ENCODE peak calls at places on chromosome 9, in eight cellular contexts. W, H, E, C, M, L, P and Q are unnamed samples.

GRCh38 chr9:79694208-79694607 is 122.4 kb downstream of the TLE4 start:
- DNase-seq in W (no peak), H (no peak), E (no peak), C (no peak), M (no peak), L (no peak), P (no peak), Q (no peak)

GRCh38 chr9:124410321-124410913 is 4.8 kb downstream of the PSMB7 start:
- DNase-seq in W (no peak), H (no peak), E (no peak), C (no peak), M (no peak), L (no peak), P (no peak), Q (no peak)

GRCh38 chr9:33765411-33765810 is 29.9 kb upstream of the PRSS3 start:
- DNase-seq in W (no peak), H (no peak), E (no peak), C (no peak), M (peak; percentile 36), L (no peak), P (peak; percentile 75), Q (no peak)

GRCh38 chr9:19239955-19240354 is 9.5 kb downstream of the DENND4C start:
- DNase-seq in W (no peak), H (no peak), E (no peak), C (no peak), M (peak; percentile 67), L (no peak), P (no peak), Q (no peak)

GRCh38 chr9:19682416-19682815 is 106.4 kb downstream of the SLC24A2 start:
- DNase-seq in W (no peak), H (no peak), E (no peak), C (no peak), M (no peak), L (no peak), P (no peak), Q (no peak)

GRCh38 chr9:396397-396796 is 181.7 kb downstream of the DOCK8 start:
- DNase-seq in W (no peak), H (no peak), E (no peak), C (no peak), M (no peak), L (no peak), P (no peak), Q (no peak)

GRCh38 chr9:75149841-75150241 is 61.5 kb downstream of the OSTF1 start:
- DNase-seq in W (no peak), H (no peak), E (no peak), C (no peak), M (peak; percentile 56), L (no peak), P (no peak), Q (no peak)

GRCh38 chr9:134922066-134922931 is 4.6 kb upstream of the FCN1 start:
- DNase-seq in W (no peak), H (peak; percentile 25), E (peak; percentile 85), C (peak; percentile 12), M (peak; percentile 94), L (no peak), P (no peak), Q (no peak)

GRCh38 chr9:69130456-69131441 is 43.3 kb upstream of the TJP2 start:
- DNase-seq in W (no peak), H (no peak), E (no peak), C (no peak), M (no peak), L (no peak), P (no peak), Q (no peak)

GRCh38 chr9:110214553-110214952 is 6.6 kb upstream of the C9orf152 start:
- DNase-seq in W (no peak), H (no peak), E (no peak), C (no peak), M (no peak), L (peak; percentile 23), P (no peak), Q (no peak)

GRCh38 chr9:13939129-13939528 is 374.8 kb downstream of the NFIB start:
- DNase-seq in W (peak; percentile 15), H (no peak), E (no peak), C (no peak), M (peak; percentile 19), L (no peak), P (no peak), Q (no peak)

GRCh38 chr9:124457079-124457886 is 7.0 kb downstream of the ADGRD2 start:
- DNase-seq in W (no peak), H (no peak), E (no peak), C (no peak), M (no peak), L (no peak), P (no peak), Q (no peak)

GRCh38 chr9:5838884-5839571 is 6.1 kb upstream of the ERMP1 start:
- DNase-seq in W (peak; percentile 40), H (no peak), E (no peak), C (no peak), M (peak; percentile 79), L (peak; percentile 71), P (peak; percentile 95), Q (no peak)

GRCh38 chr9:68793605-68794343 is 88.7 kb downstream of the PIP5K1B start:
- DNase-seq in W (no peak), H (no peak), E (no peak), C (no peak), M (no peak), L (no peak), P (no peak), Q (no peak)

GRCh38 chr9:88678008-88678407 is 143.0 kb downstream of the NXNL2 start:
- DNase-seq in W (no peak), H (no peak), E (no peak), C (no peak), M (no peak), L (no peak), P (no peak), Q (no peak)

GRCh38 chr9:132232522-132232921 is 70.7 kb downstream of the NTNG2 start:
- DNase-seq in W (no peak), H (no peak), E (no peak), C (no peak), M (no peak), L (no peak), P (no peak), Q (no peak)

GRCh38 chr9:132233138-132233537 is 71.3 kb downstream of the NTNG2 start:
- DNase-seq in W (no peak), H (no peak), E (no peak), C (no peak), M (no peak), L (no peak), P (no peak), Q (no peak)

GRCh38 chr9:132234501-132235045 is 72.7 kb downstream of the NTNG2 start:
- DNase-seq in W (no peak), H (no peak), E (no peak), C (no peak), M (no peak), L (no peak), P (no peak), Q (no peak)

GRCh38 chr9:132228062-132228461 is 66.2 kb downstream of the NTNG2 start:
- DNase-seq in W (no peak), H (no peak), E (no peak), C (no peak), M (no peak), L (no peak), P (no peak), Q (no peak)

GRCh38 chr9:132231019-132231701 is 69.3 kb downstream of the NTNG2 start:
- DNase-seq in W (no peak), H (no peak), E (no peak), C (no peak), M (no peak), L (no peak), P (no peak), Q (no peak)
- TF ChIP-seq POLR2A in W (no peak), H (no peak), E (no peak), C (no peak), M (no peak), L (no peak), P (no peak), Q (no peak)

GRCh38 chr9:127968046-127968445 is 12.7 kb downstream of the EEIG1 start:
- DNase-seq in W (peak; percentile 58), H (no peak), E (no peak), C (no peak), M (peak; percentile 36), L (peak; percentile 84), P (peak; percentile 82), Q (no peak)

GRCh38 chr9:127968717-127969383 is 11.9 kb downstream of the EEIG1 start:
- DNase-seq in W (peak; percentile 79), H (peak; percentile 87), E (no peak), C (peak; percentile 71), M (no peak), L (peak; percentile 65), P (peak; percentile 75), Q (peak; percentile 82)

GRCh38 chr9:127972316-127972871 is 8.4 kb downstream of the EEIG1 start:
- DNase-seq in W (peak; percentile 48), H (peak; percentile 84), E (no peak), C (no peak), M (no peak), L (no peak), P (no peak), Q (peak; percentile 52)

GRCh38 chr9:127971357-127972315 is 9.2 kb downstream of the EEIG1 start:
- DNase-seq in W (no peak), H (no peak), E (no peak), C (no peak), M (peak; percentile 25), L (no peak), P (no peak), Q (no peak)

GRCh38 chr9:127970401-127971313 is 10.1 kb downstream of the EEIG1 start:
- DNase-seq in W (no peak), H (no peak), E (no peak), C (no peak), M (no peak), L (peak; percentile 57), P (no peak), Q (peak; percentile 24)
- H3K4me3 ChIP-seq in W (no peak overlapping the region), H (no peak overlapping the region), E (no peak overlapping the region), C (no peak overlapping the region), M (no peak overlapping the region), L (no peak overlapping the region), P (no peak overlapping the region), Q (no peak overlapping the region)

GRCh38 chr9:108933641-108934322 is at the start of gene ELP1:
- DNase-seq in W (peak; percentile 92), H (peak; percentile 95), E (peak; percentile 98), C (peak; percentile 90), M (peak; percentile 96), L (peak; percentile 95), P (peak; percentile 93), Q (peak; percentile 96)
- TF ChIP-seq POLR2A in W (peak; percentile 72), H (no peak), E (no peak), C (no peak), M (peak; percentile 25), L (peak; percentile 66), P (peak; percentile 74), Q (no peak)

GRCh38 chr9:133144887-133145466 is 18.7 kb downstream of the GBGT1 start:
- DNase-seq in W (no peak), H (no peak), E (no peak), C (no peak), M (no peak), L (peak; percentile 20), P (no peak), Q (no peak)

GRCh38 chr9:133141833-133142594 is 21.0 kb upstream of the RALGDS start:
- DNase-seq in W (peak; percentile 73), H (no peak), E (peak; percentile 94), C (no peak), M (no peak), L (peak; percentile 61), P (no peak), Q (peak; percentile 59)

GRCh38 chr9:133142657-133143592 is 20.8 kb downstream of the GBGT1 start:
- DNase-seq in W (no peak), H (no peak), E (peak; percentile 85), C (no peak), M (no peak), L (peak; percentile 68), P (no peak), Q (no peak)

GRCh38 chr9:133144142-133144886 is 19.4 kb downstream of the GBGT1 start:
- DNase-seq in W (peak; percentile 91), H (peak; percentile 84), E (peak; percentile 96), C (no peak), M (peak; percentile 81), L (peak; percentile 95), P (peak; percentile 80), Q (peak; percentile 69)

GRCh38 chr9:133143639-133144141 is 20.0 kb downstream of the GBGT1 start:
- DNase-seq in W (no peak), H (no peak), E (peak; percentile 84), C (no peak), M (no peak), L (no peak), P (no peak), Q (no peak)
- H3K4me3 ChIP-seq in W (peak overlapping the region; percentile 36), H (peak overlapping the region; percentile 31), E (no peak overlapping the region), C (peak overlapping the region; percentile 44), M (no peak overlapping the region), L (no peak overlapping the region), P (peak overlapping the region; percentile 39), Q (no peak overlapping the region)